ENCODE peak calls at places on chromosomes 1 and 21, in seven cellular contexts. H is GM23338, V is fibroblast of lung, D is PC-3, B is endothelial cell of umbilical vein, S is PC-9, Q is GM12878. G is an unnamed sample.
A peak's percentile ranks its signal among the peaks of the same experiment; 100 is the strongest.

GRCh38 chr1:218600968-218601367 is 255.8 kb downstream of the TGFB2 start:
- DNase-seq in H (no peak), V (no peak), D (no peak), B (no peak), S (no peak), Q (no peak), G (no peak)

GRCh38 chr1:203177471-203178039 is 1.9 kb upstream of the MYBPH start:
- DNase-seq in H (no peak), V (no peak), D (peak; percentile 60), B (no peak), S (no peak), Q (no peak), G (peak; percentile 23)

GRCh38 chr21:37266515-37267221 is 466 bp downstream of the VPS26C start:
- DNase-seq in H (no peak), V (peak; percentile 32), D (peak; percentile 78), B (peak; percentile 51), S (peak; percentile 68), Q (no peak), G (peak; percentile 16)

GRCh38 chr1:155527672-155528071 is 34.9 kb downstream of the ASH1L start:
- DNase-seq in H (no peak), V (no peak), D (no peak), B (no peak), S (no peak), Q (no peak), G (no peak)

GRCh38 chr21:39388038-39388810 is 39.3 kb upstream of the HMGN1 start:
- DNase-seq in H (peak; percentile 96), V (peak; percentile 82), D (peak; percentile 85), B (peak; percentile 70), S (peak; percentile 62), Q (no peak), G (peak; percentile 54)

GRCh38 chr1:226201029-226201593 is 14.6 kb upstream of the ACBD3 start:
- DNase-seq in H (peak; percentile 74), V (peak; percentile 28), D (peak; percentile 56), B (no peak), S (no peak), Q (no peak), G (no peak)

GRCh38 chr1:226786550-226786949 is 47.5 kb upstream of the ITPKB start:
- DNase-seq in H (no peak), V (no peak), D (no peak), B (no peak), S (no peak), Q (peak; percentile 70), G (no peak)

GRCh38 chr1:28243685-28244439 is 7.9 kb downstream of the ATP5IF1 start:
- DNase-seq in H (no peak), V (no peak), D (no peak), B (peak; percentile 58), S (no peak), Q (no peak), G (no peak)

GRCh38 chr1:48492392-48492791 is 20.4 kb upstream of the SPATA6 start:
- DNase-seq in H (no peak), V (no peak), D (no peak), B (peak; percentile 67), S (no peak), Q (no peak), G (no peak)

GRCh38 chr1:1244192-1244811 is 2.2 kb downstream of the C1QTNF12 start:
- DNase-seq in H (no peak), V (no peak), D (no peak), B (no peak), S (no peak), Q (no peak), G (no peak)

GRCh38 chr21:29072873-29073221 is 601 bp downstream of the CCT8 start:
- DNase-seq in H (peak; percentile 47), V (peak; percentile 46), D (peak; percentile 14), B (peak; percentile 54), S (no peak), Q (no peak), G (peak; percentile 34)

DNA sequence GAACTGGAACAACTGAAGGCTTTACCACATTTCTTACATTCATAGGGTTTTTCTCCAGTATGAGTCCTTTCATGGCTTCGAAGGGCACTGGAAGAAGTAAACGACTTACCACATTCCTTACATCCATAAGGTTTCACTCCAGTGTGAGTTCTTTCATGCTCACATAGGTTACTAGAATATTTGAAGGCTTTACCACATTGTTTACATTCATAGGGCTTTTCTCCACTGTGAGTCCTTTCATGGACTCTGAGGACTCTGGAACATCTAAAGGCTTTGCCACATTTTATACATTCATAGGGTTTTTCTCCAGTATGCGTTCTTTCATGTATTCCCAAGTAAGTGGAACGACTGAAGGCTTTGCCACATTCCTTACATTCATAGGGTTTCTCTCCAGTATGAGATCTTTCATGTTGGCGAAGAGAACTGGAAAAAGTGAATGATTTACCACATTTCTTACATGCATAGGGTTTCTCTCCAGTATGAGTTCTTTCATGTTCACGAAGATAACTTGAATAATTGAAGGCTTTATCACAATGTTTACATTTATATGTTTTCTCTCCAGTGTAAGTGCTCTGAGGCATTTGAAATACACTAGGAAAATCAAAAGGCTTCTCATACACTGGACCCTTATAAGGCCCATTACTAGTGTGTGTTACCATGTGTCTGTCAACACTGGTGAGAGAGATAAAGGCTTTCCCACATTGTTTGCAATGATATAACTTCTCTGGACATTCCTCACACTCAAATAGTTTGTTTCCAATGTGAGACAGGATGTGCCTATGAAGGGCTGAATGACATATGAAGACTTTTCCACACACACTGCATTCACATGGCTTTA is 29.8 kb upstream of the ZNF695 start:
- DNase-seq in H (peak; percentile 3), V (no peak), D (no peak), B (no peak), S (no peak), Q (no peak), G (no peak)
- TF ChIP-seq CTCF in H (no peak), V (no peak), D (no peak), B (no peak), S (no peak), Q (no peak), G (no peak)

DNA sequence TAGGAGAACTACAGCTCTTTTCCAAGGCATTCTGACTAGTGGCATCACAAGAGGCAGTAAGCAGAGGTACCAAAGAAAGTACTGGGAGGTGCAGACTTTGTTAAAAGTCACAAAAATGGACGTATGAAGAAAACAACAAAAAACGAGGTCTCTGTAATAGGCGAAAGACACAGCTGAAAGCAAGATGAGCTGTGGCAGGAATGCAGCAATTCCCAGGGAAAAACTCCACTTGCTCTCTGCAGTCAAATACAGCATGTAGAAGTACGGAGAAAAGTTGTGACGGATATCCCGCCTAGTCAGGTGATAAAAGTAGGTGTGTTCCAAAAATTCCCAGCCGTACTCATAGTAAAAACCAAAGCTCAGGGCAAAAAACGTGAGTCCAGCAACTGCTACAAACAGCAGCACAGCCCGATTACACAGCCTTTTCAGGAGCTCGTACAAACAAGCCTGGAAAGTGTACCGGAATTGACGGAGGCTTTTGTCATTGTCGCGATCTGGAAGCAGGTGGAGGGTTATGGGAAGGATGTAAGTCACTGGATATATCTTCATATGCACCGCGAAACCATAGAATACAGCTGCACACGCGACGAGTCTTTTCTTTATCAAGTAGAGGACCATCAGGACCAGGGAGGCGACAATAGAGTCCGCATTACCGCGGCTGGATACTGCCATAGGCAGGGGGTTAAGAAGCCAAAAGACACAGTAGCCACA is 978 bp downstream of the PIGM start:
- DNase-seq in H (peak; percentile 20), V (no peak), D (peak; percentile 36), B (no peak), S (no peak), Q (no peak), G (no peak)
- H2AFZ ChIP-seq in H (peak overlapping the region; percentile 53), V (peak overlapping the region; percentile 99), D (peak overlapping the region; percentile 94), B (peak overlapping the region; percentile 90), S (peak overlapping the region; percentile 97), Q (peak overlapping the region; percentile 93), G (peak overlapping the region; percentile 98)

GRCh38 chr1:168469690-168470089 is 74.1 kb downstream of the XCL2 start:
- DNase-seq in H (no peak), V (peak; percentile 61), D (peak; percentile 40), B (peak; percentile 17), S (no peak), Q (no peak), G (peak; percentile 94)
- H3K4me2 ChIP-seq in H (no peak overlapping the region), V (peak overlapping the region; percentile 56), D (no peak overlapping the region), B (no peak overlapping the region), S (no peak overlapping the region), Q (no peak overlapping the region), G (peak overlapping the region; percentile 80)

GRCh38 chr21:45406801-45407628 is 2.0 kb downstream of the COL18A1 start:
- DNase-seq in H (peak; percentile 92), V (no peak), D (no peak), B (peak; percentile 21), S (no peak), Q (no peak), G (no peak)
- TF ChIP-seq CTCF in H (peak; percentile 42), V (no peak), D (peak; percentile 31), B (peak; percentile 2), S (no peak), Q (no peak), G (no peak)

GRCh38 chr1:43034195-43034658 is 75.6 kb upstream of the SLC2A1 start:
- DNase-seq in H (no peak), V (no peak), D (peak; percentile 44), B (no peak), S (no peak), Q (no peak), G (no peak)
- H2AFZ ChIP-seq in H (peak overlapping the region; percentile 81), V (no peak overlapping the region), D (peak overlapping the region; percentile 60), B (no peak overlapping the region), S (peak overlapping the region; percentile 50), Q (no peak overlapping the region), G (no peak overlapping the region)

DNA sequence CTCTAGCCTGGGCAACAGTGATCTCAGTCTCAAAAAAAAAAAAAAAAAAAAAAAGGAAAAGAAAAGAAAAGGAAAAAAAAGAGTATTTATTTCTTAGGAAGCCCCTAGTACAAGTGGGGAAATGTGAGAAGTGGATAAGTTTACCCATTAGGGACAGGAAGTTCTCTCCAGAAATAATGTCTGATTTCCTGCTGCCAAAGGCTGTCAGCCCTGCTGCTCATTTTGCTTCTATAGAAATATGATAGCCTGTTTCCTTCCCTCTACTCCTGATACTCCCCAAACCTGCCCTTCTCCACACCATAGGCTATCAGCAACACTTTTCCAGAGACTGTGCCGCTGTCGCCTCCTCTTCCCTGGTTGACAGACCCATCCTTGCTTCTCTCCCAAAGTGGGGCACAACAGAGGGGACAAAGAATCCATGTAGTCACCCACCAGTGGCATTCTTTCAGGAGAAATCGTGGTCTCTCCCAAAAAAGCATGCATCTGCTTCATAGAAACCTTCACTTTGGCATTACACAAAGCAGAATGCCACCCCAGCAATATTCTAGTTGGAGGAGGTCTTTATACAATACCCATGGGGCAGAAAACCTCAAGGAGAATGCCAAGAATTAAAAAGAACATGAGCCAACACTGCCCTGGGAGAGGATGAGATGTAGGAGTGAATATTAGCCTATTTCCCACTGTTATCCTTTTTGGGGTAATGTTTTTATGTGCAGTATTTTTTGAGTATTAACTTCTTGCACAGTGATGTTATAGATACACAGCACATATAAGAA is 166.3 kb upstream of the NR5A2 start:
- DNase-seq in H (no peak), V (no peak), D (no peak), B (no peak), S (no peak), Q (no peak), G (no peak)
- H3K4me2 ChIP-seq in H (no peak overlapping the region), V (no peak overlapping the region), D (no peak overlapping the region), B (no peak overlapping the region), S (no peak overlapping the region), Q (no peak overlapping the region), G (no peak overlapping the region)

G was measured in astrocyte.